ENCODE peak calls at places on chromosomes 6 and 20, in nine cellular contexts. P is EH, G is H7, L is iris pigment epithelial cell, C is astrocyte of the cerebellum, A is body of pancreas, F is NCI-H774, D is upper lobe of right lung, V is activated T-helper 1 cell treated with Interleukin-2 at 50 U/mL for 16 hours. H is an unnamed sample.

GRCh38 chr6:45423901-45424627 is 46.3 kb upstream of the SUPT3H start:
- DNase-seq in P (no peak), G (peak), L (no peak), C (no peak), A (no peak), F (no peak), D (peak), V (no peak), H (peak)

GRCh38 chr6:50842861-50843384 is 24.3 kb downstream of the TFAP2B start:
- DNase-seq in P (no peak), G (peak), L (peak), C (no peak), A (no peak), F (no peak), D (no peak), V (no peak), H (no peak)

GRCh38 chr20:43565758-43566104 is 6.9 kb downstream of the SGK2 start:
- DNase-seq in P (no peak), G (no peak), L (no peak), C (no peak), A (no peak), F (no peak), D (no peak), V (no peak), H (no peak)

GRCh38 chr20:598133-598881 is 11.8 kb downstream of the TCF15 start:
- DNase-seq in P (no peak), G (no peak), L (no peak), C (no peak), A (no peak), F (no peak), D (no peak), V (no peak), H (no peak)

GRCh38 chr20:63973636-63974401 is 4.1 kb upstream of the ZNF512B start:
- DNase-seq in P (peak), G (peak), L (peak), C (no peak), A (peak), F (peak), D (peak), V (peak), H (peak)

GRCh38 chr6:39927159-39927558 is 7.1 kb downstream of the MOCS1 start:
- DNase-seq in P (peak), G (no peak), L (peak), C (no peak), A (peak), F (no peak), D (no peak), V (no peak), H (peak)

GRCh38 chr6:160102956-160103824 is 18.4 kb upstream of the SLC22A1 start:
- DNase-seq in P (peak), G (peak), L (peak), C (no peak), A (no peak), F (peak), D (peak), V (no peak), H (peak)

GRCh38 chr6:20458051-20458894 is 56.6 kb downstream of the E2F3 start:
- DNase-seq in P (no peak), G (no peak), L (no peak), C (no peak), A (no peak), F (no peak), D (no peak), V (no peak), H (no peak)

GRCh38 chr20:62142252-62143117 is 709 bp downstream of the PSMA7 start:
- DNase-seq in P (peak), G (peak), L (no peak), C (no peak), A (no peak), F (no peak), D (no peak), V (no peak), H (no peak)

GRCh38 chr20:56807118-56807517 is 178.0 kb downstream of the TFAP2C start:
- DNase-seq in P (no peak), G (peak), L (no peak), C (no peak), A (no peak), F (no peak), D (no peak), V (no peak), H (no peak)

GRCh38 chr6:19424853-19425252 is 412.3 kb upstream of the ID4 start:
- DNase-seq in P (no peak), G (no peak), L (no peak), C (no peak), A (no peak), F (no peak), D (no peak), V (no peak), H (no peak)

GRCh38 chr6:120230008-120230407 is 880.4 kb upstream of the MAN1A1 start:
- DNase-seq in P (no peak), G (peak), L (no peak), C (no peak), A (no peak), F (no peak), D (no peak), V (no peak), H (peak)

GRCh38 chr6:7268362-7269310 is 44.4 kb downstream of the SSR1 start:
- DNase-seq in P (no peak), G (peak), L (no peak), C (no peak), A (no peak), F (no peak), D (no peak), V (no peak), H (no peak)

GRCh38 chr20:63636752-63637633 is 10.1 kb upstream of the GMEB2 start:
- DNase-seq in P (peak), G (no peak), L (peak), C (no peak), A (no peak), F (no peak), D (no peak), V (no peak), H (no peak)

GRCh38 chr6:2830183-2830582 is 11.5 kb downstream of the SERPINB1 start:
- DNase-seq in P (no peak), G (no peak), L (no peak), C (no peak), A (no peak), F (no peak), D (no peak), V (no peak), H (no peak)

GRCh38 chr6:39054577-39055142 is 6.1 kb downstream of the GLP1R start:
- DNase-seq in P (no peak), G (peak), L (no peak), C (no peak), A (peak), F (no peak), D (peak), V (no peak), H (no peak)

GRCh38 chr20:330233-331149 is 5.1 kb downstream of the SOX12 start:
- DNase-seq in P (peak), G (peak), L (peak), C (no peak), A (peak), F (no peak), D (no peak), V (peak), H (peak)

GRCh38 chr6:27290065-27290849 is 21.8 kb downstream of the POM121L2 start:
- DNase-seq in P (peak), G (no peak), L (peak), C (no peak), A (no peak), F (peak), D (no peak), V (no peak), H (peak)

GRCh38 chr6:151430886-151431285 is 21.0 kb downstream of the RMND1 start:
- DNase-seq in P (no peak), G (no peak), L (no peak), C (no peak), A (no peak), F (no peak), D (no peak), V (no peak), H (no peak)

GRCh38 chr20:32465092-32465900 is 107.2 kb downstream of the ASXL1 start:
- DNase-seq in P (peak), G (peak), L (peak), C (no peak), A (peak), F (no peak), D (peak), V (no peak), H (peak)

GRCh38 chr20:58289143-58289542 is 20.4 kb upstream of the RAB22A start:
- DNase-seq in P (no peak), G (no peak), L (no peak), C (no peak), A (no peak), F (no peak), D (no peak), V (no peak), H (no peak)

GRCh38 chr20:37500311-37500710 is 20.7 kb upstream of the NNAT start:
- DNase-seq in P (no peak), G (no peak), L (no peak), C (no peak), A (no peak), F (peak), D (no peak), V (no peak), H (no peak)

GRCh38 chr6:48766349-48766748 is 655.4 kb upstream of the PTCHD4 start:
- DNase-seq in P (peak), G (no peak), L (peak), C (peak), A (no peak), F (no peak), D (no peak), V (no peak), H (peak)

GRCh38 chr6:136956590-136957573 is 34.8 kb downstream of the SLC35D3 start:
- DNase-seq in P (peak), G (peak), L (no peak), C (peak), A (no peak), F (peak), D (no peak), V (no peak), H (no peak)

GRCh38 chr6:122754191-122754731 is 25.3 kb upstream of the FABP7 start:
- DNase-seq in P (peak), G (no peak), L (no peak), C (no peak), A (no peak), F (no peak), D (no peak), V (no peak), H (no peak)

GRCh38 chr6:11653028-11653583 is 115.6 kb downstream of the TMEM170B start:
- DNase-seq in P (peak), G (no peak), L (peak), C (peak), A (peak), F (no peak), D (no peak), V (no peak), H (peak)

GRCh38 chr6:28252507-28252975 is 472 bp upstream of the ZKSCAN4 start:
- DNase-seq in P (peak), G (peak), L (no peak), C (no peak), A (no peak), F (no peak), D (no peak), V (no peak), H (no peak)

GRCh38 chr20:24992420-24993205 is at the start of gene APMAP:
- DNase-seq in P (peak), G (peak), L (peak), C (peak), A (peak), F (peak), D (peak), V (peak), H (peak)

GRCh38 chr6:31474871-31475286 is 23.1 kb upstream of the MICB start:
- DNase-seq in P (no peak), G (peak), L (no peak), C (no peak), A (no peak), F (no peak), D (no peak), V (no peak), H (no peak)

GRCh38 chr6:112683926-112684325 is 336.8 kb downstream of the RFPL4B start:
- DNase-seq in P (peak), G (no peak), L (peak), C (peak), A (no peak), F (no peak), D (no peak), V (no peak), H (peak)

H was measured in HT1080.